ENCODE peak calls at places on chromosomes 7 and 10, in nine cellular contexts. A is T-cell, E is SHP77, I is non-pigmented ciliary epithelial cell, W is Kasumi-1, K is T-helper 2 cell, H is colonic mucosa, B is HS-5, Q is mesenchymal stem cell. J is an unnamed sample.
A peak's percentile ranks its signal among the peaks of the same experiment; 100 is the strongest.

GRCh38 chr10:13750299-13751190 is 163.8 kb downstream of the PRPF18 start:
- DNase-seq in B (no peak), Q (no peak), H (no peak), W (no peak), K (no peak), E (no peak), I (no peak), A (no peak), J (no peak)

GRCh38 chr7:157859915-157860314 is 523.1 kb downstream of the DNAJB6 start:
- DNase-seq in A (no peak), Q (no peak), H (no peak), W (no peak), B (no peak), K (no peak), I (no peak), E (no peak), J (no peak)

GRCh38 chr10:108086502-108086901 is 922.0 kb upstream of the SORCS1 start:
- DNase-seq in I (no peak), K (no peak), E (no peak), Q (no peak), H (no peak), A (no peak), B (no peak), W (no peak), J (no peak)

GRCh38 chr10:93548376-93549071 is 17.9 kb upstream of the FFAR4 start:
- DNase-seq in E (no peak), K (no peak), Q (peak; percentile 52), H (no peak), I (no peak), W (no peak), A (no peak), B (peak; percentile 36), J (no peak)

GRCh38 chr7:45589061-45589460 is 14.9 kb downstream of the ADCY1 start:
- DNase-seq in W (no peak), E (no peak), K (no peak), B (no peak), I (no peak), H (no peak), A (no peak), Q (no peak), J (peak; percentile 53)

GRCh38 chr10:13348216-13349017 is at the start of gene SEPHS1:
- DNase-seq in H (peak; percentile 82), E (peak; percentile 86), I (no peak), Q (peak; percentile 76), A (peak; percentile 83), W (peak; percentile 74), K (peak; percentile 95), B (no peak), J (peak; percentile 58)

GRCh38 chr7:83469076-83469475 is 179.9 kb downstream of the SEMA3E start:
- DNase-seq in Q (peak; percentile 31), K (no peak), A (no peak), H (no peak), B (peak; percentile 35), E (no peak), W (no peak), I (no peak), J (no peak)

GRCh38 chr10:6476989-6477388 is 103.1 kb downstream of the PRKCQ start:
- DNase-seq in W (no peak), E (no peak), A (no peak), B (no peak), H (no peak), Q (no peak), I (no peak), K (no peak), J (no peak)

GRCh38 chr10:98446656-98447221 is at the start of gene HPS1:
- DNase-seq in E (peak; percentile 61), A (peak; percentile 80), K (peak; percentile 90), H (peak; percentile 86), W (peak; percentile 78), Q (peak; percentile 58), I (no peak), B (no peak), J (peak; percentile 78)

GRCh38 chr7:1170741-1171501 is 10.9 kb upstream of the ZFAND2A start:
- DNase-seq in W (no peak), K (no peak), H (no peak), B (no peak), I (no peak), Q (no peak), E (peak; percentile 67), A (no peak), J (no peak)

GRCh38 chr7:112173214-112173905 is 32.8 kb downstream of the DOCK4 start:
- DNase-seq in E (no peak), Q (no peak), W (no peak), B (no peak), H (no peak), I (no peak), K (no peak), A (no peak), J (no peak)

GRCh38 chr7:113890326-113891030 is 28.3 kb downstream of the PPP1R3A start:
- DNase-seq in B (peak; percentile 0), E (no peak), Q (no peak), I (no peak), H (no peak), W (no peak), K (no peak), A (no peak), J (no peak)

GRCh38 chr10:132164801-132165278 is 21.9 kb upstream of the DPYSL4 start:
- DNase-seq in I (no peak), B (no peak), W (no peak), A (no peak), K (no peak), Q (no peak), H (peak; percentile 46), E (no peak), J (no peak)

GRCh38 chr7:88597941-88598425 is 161.5 kb upstream of the ZNF804B start:
- DNase-seq in K (no peak), B (no peak), I (no peak), H (no peak), W (no peak), A (no peak), E (no peak), Q (no peak), J (no peak)

GRCh38 chr10:18400201-18400910 is 251.0 kb downstream of the NSUN6 start:
- DNase-seq in H (peak; percentile 88), K (peak; percentile 91), I (no peak), Q (no peak), A (no peak), B (no peak), E (peak; percentile 77), W (no peak), J (no peak)

GRCh38 chr10:93445978-93446720 is 36.0 kb downstream of the MYOF start:
- DNase-seq in B (no peak), E (no peak), I (no peak), W (no peak), A (no peak), K (no peak), H (no peak), Q (no peak), J (no peak)

GRCh38 chr7:28984631-28985030 is 26.5 kb upstream of the TRIL start:
- DNase-seq in B (peak; percentile 86), H (peak; percentile 31), W (no peak), K (no peak), I (peak; percentile 62), A (no peak), E (no peak), Q (peak; percentile 84), J (peak; percentile 66)

GRCh38 chr10:42149027-42149700 is 489.2 kb downstream of the ZNF33B start:
- DNase-seq in B (no peak), E (no peak), Q (no peak), K (no peak), H (no peak), I (no peak), W (no peak), A (no peak), J (peak; percentile 66)

GRCh38 chr7:105249216-105249615 is 139.5 kb downstream of the SRPK2 start:
- DNase-seq in E (no peak), H (no peak), B (no peak), Q (no peak), A (no peak), K (no peak), I (no peak), W (no peak), J (no peak)

GRCh38 chr10:125134916-125135770 is 25.2 kb downstream of the CTBP2 start:
- DNase-seq in B (no peak), I (no peak), A (no peak), K (no peak), E (no peak), H (no peak), W (no peak), Q (no peak), J (no peak)

GRCh38 chr7:29563590-29564454 is at the start of gene PRR15:
- DNase-seq in B (no peak), K (no peak), I (no peak), A (no peak), W (no peak), E (no peak), Q (peak; percentile 31), H (peak; percentile 94), J (peak; percentile 77)

GRCh38 chr10:6218692-6219493 is 16.2 kb downstream of the PFKFB3 start:
- DNase-seq in B (no peak), E (no peak), A (no peak), Q (peak; percentile 90), W (no peak), H (no peak), K (no peak), I (no peak), J (no peak)

GRCh38 chr7:98840604-98841508 is 29.0 kb downstream of the TMEM130 start:
- DNase-seq in A (no peak), I (no peak), W (no peak), H (no peak), E (no peak), B (no peak), K (no peak), Q (no peak), J (no peak)

GRCh38 chr10:103759100-103759781 is 96.1 kb downstream of the SH3PXD2A start:
- DNase-seq in A (peak; percentile 23), H (peak; percentile 49), E (peak; percentile 78), W (peak; percentile 99), Q (peak; percentile 94), B (no peak), K (peak; percentile 90), I (no peak), J (peak; percentile 87)

GRCh38 chr7:77335581-77335980 is 80.6 kb downstream of the GSAP start:
- DNase-seq in E (no peak), I (no peak), A (no peak), K (no peak), Q (no peak), H (no peak), B (no peak), W (no peak), J (no peak)

GRCh38 chr10:122130474-122131110 is 140.5 kb upstream of the BTBD16 start:
- DNase-seq in I (no peak), E (no peak), K (no peak), W (no peak), H (no peak), Q (peak; percentile 69), B (no peak), A (no peak), J (no peak)

GRCh38 chr10:58513189-58514101 is 773 bp downstream of the BICC1 start:
- DNase-seq in H (peak; percentile 51), B (no peak), K (peak; percentile 10), A (no peak), Q (peak; percentile 62), W (peak; percentile 57), E (no peak), I (no peak), J (peak; percentile 76)